ENCODE peak calls at places on chromosomes 12 and 14, in four cellular contexts. One of them, this sample, is unnamed.
A peak's percentile ranks its signal among the peaks of the same experiment; 100 is the strongest.

GRCh38 chr12:116980083-116980482 is 69.3 kb downstream of the FBXW8 start:
- DNase-seq in lung: no peak
- DNase-seq in right atrium auricular region: no peak
- DNase-seq in HCT116: no peak
- DNase-seq in this sample: peak; percentile 23

GRCh38 chr12:98916106-98916505 is 271.0 kb downstream of the APAF1 start:
- DNase-seq in lung: no peak
- DNase-seq in right atrium auricular region: no peak
- DNase-seq in HCT116: no peak
- DNase-seq in this sample: no peak

GRCh38 chr12:13211859-13212664 is 15.5 kb downstream of the EMP1 start:
- DNase-seq in lung: peak; percentile 62
- DNase-seq in right atrium auricular region: no peak
- DNase-seq in HCT116: peak; percentile 53
- DNase-seq in this sample: peak; percentile 37

GRCh38 chr14:43914041-43914693 is 592.9 kb downstream of the FSCB start:
- DNase-seq in right atrium auricular region: no peak
- DNase-seq in HCT116: no peak
- DNase-seq in lung: no peak
- DNase-seq in this sample: no peak

GRCh38 chr12:67482751-67483661 is 165.5 kb upstream of the DYRK2 start:
- DNase-seq in HCT116: no peak
- DNase-seq in lung: peak; percentile 38
- DNase-seq in right atrium auricular region: no peak
- DNase-seq in this sample: no peak

GRCh38 chr14:82159624-82160023 is 626.0 kb upstream of the SEL1L start:
- DNase-seq in HCT116: no peak
- DNase-seq in lung: no peak
- DNase-seq in right atrium auricular region: no peak
- DNase-seq in this sample: no peak

GRCh38 chr12:106138279-106138645 is 492 bp downstream of the NUAK1 start:
- DNase-seq in lung: no peak
- DNase-seq in right atrium auricular region: no peak
- DNase-seq in HCT116: no peak
- DNase-seq in this sample: no peak

GRCh38 chr14:101839236-101839635 is 77.7 kb downstream of the PPP2R5C start:
- DNase-seq in HCT116: no peak
- DNase-seq in right atrium auricular region: no peak
- DNase-seq in lung: no peak
- DNase-seq in this sample: no peak

GRCh38 chr14:94103554-94104165 is 6.9 kb upstream of the IFI27 start:
- DNase-seq in right atrium auricular region: no peak
- DNase-seq in HCT116: no peak
- DNase-seq in lung: no peak
- DNase-seq in this sample: no peak

GRCh38 chr14:35341454-35342159 is 49.4 kb downstream of the PSMA6 start:
- DNase-seq in lung: peak; percentile 95
- DNase-seq in right atrium auricular region: peak; percentile 96
- DNase-seq in HCT116: peak; percentile 45
- DNase-seq in this sample: peak; percentile 99

GRCh38 chr12:131094831-131095805 is 141.4 kb downstream of the ADGRD1 start:
- DNase-seq in HCT116: no peak
- DNase-seq in lung: no peak
- DNase-seq in right atrium auricular region: no peak
- DNase-seq in this sample: no peak

GRCh38 chr14:59482471-59483331 is 1.5 kb downstream of the L3HYPDH start:
- DNase-seq in HCT116: peak; percentile 60
- DNase-seq in lung: no peak
- DNase-seq in right atrium auricular region: no peak
- DNase-seq in this sample: no peak

GRCh38 chr12:106774808-106775524 is 484 bp downstream of the RIC8B start:
- DNase-seq in lung: no peak
- DNase-seq in right atrium auricular region: no peak
- DNase-seq in HCT116: no peak
- DNase-seq in this sample: no peak

GRCh38 chr12:22206111-22206728 is 128.3 kb downstream of the ST8SIA1 start:
- DNase-seq in right atrium auricular region: no peak
- DNase-seq in lung: no peak
- DNase-seq in HCT116: no peak
- DNase-seq in this sample: no peak

GRCh38 chr14:105478624-105479305 is 4.1 kb downstream of the CRIP2 start:
- DNase-seq in lung: no peak
- DNase-seq in HCT116: no peak
- DNase-seq in right atrium auricular region: no peak
- DNase-seq in this sample: no peak

GRCh38 chr12:69039881-69040280 is 106.9 kb upstream of the CPM start:
- DNase-seq in HCT116: no peak
- DNase-seq in right atrium auricular region: no peak
- DNase-seq in lung: no peak
- DNase-seq in this sample: no peak

GRCh38 chr14:20632448-20632830 is 9.1 kb downstream of the OR6S1 start:
- DNase-seq in right atrium auricular region: no peak
- DNase-seq in lung: no peak
- DNase-seq in HCT116: no peak
- DNase-seq in this sample: no peak

GRCh38 chr12:118330421-118331018 is 42.2 kb downstream of the TAOK3 start:
- DNase-seq in HCT116: no peak
- DNase-seq in right atrium auricular region: no peak
- DNase-seq in lung: no peak
- DNase-seq in this sample: peak; percentile 28

GRCh38 chr12:108734200-108734906 is 3.0 kb upstream of the CORO1C start:
- DNase-seq in HCT116: peak; percentile 86
- DNase-seq in right atrium auricular region: no peak
- DNase-seq in lung: no peak
- DNase-seq in this sample: no peak

GRCh38 chr12:29164477-29165163 is 15.5 kb downstream of the FAR2 start:
- DNase-seq in lung: no peak
- DNase-seq in right atrium auricular region: no peak
- DNase-seq in HCT116: no peak
- DNase-seq in this sample: no peak

GRCh38 chr12:92928431-92928961 is 599 bp downstream of the EEA1 start:
- DNase-seq in HCT116: no peak
- DNase-seq in lung: peak; percentile 38
- DNase-seq in right atrium auricular region: peak; percentile 63
- DNase-seq in this sample: no peak

GRCh38 chr12:92929957-92930356 is 862 bp upstream of the EEA1 start:
- DNase-seq in HCT116: no peak
- DNase-seq in lung: no peak
- DNase-seq in right atrium auricular region: no peak
- DNase-seq in this sample: no peak

GRCh38 chr12:92927436-92928116 is 1.5 kb downstream of the EEA1 start:
- DNase-seq in lung: no peak
- DNase-seq in right atrium auricular region: no peak
- DNase-seq in HCT116: no peak
- DNase-seq in this sample: no peak

GRCh38 chr12:92928962-92929915 is at the start of gene EEA1:
- DNase-seq in right atrium auricular region: peak; percentile 97
- DNase-seq in lung: peak; percentile 96
- DNase-seq in HCT116: peak; percentile 89
- DNase-seq in this sample: peak; percentile 88

DNA sequence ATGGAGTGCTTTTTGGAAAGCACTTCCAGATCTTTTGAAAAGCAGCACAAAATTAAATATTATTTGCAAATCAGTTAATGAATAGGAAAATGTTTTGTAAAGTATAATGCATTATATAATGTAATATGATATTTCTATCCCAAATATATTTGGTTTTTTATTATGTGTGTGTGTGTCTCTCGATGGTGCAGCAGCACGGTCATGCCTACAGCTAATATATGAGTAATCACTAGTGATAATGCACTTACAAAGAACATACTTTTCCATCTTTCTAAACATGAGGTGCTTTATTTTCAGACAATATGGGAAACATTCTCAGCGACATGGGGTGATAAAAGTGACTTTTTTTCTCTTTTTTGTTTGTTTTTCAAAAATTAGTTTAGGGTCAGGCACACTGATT is 1.3 kb upstream of the EEA1 start:
- DNase-seq in right atrium auricular region: no peak
- DNase-seq in HCT116: no peak
- DNase-seq in lung: no peak
- DNase-seq in this sample: no peak
- H3K4me3 ChIP-seq in right atrium auricular region: peak overlapping the region; percentile 60
- H3K4me3 ChIP-seq in HCT116: peak overlapping the region; percentile 71
- H3K4me3 ChIP-seq in lung: no peak overlapping the region
- H3K4me3 ChIP-seq in this sample: peak overlapping the region; percentile 80

DNA sequence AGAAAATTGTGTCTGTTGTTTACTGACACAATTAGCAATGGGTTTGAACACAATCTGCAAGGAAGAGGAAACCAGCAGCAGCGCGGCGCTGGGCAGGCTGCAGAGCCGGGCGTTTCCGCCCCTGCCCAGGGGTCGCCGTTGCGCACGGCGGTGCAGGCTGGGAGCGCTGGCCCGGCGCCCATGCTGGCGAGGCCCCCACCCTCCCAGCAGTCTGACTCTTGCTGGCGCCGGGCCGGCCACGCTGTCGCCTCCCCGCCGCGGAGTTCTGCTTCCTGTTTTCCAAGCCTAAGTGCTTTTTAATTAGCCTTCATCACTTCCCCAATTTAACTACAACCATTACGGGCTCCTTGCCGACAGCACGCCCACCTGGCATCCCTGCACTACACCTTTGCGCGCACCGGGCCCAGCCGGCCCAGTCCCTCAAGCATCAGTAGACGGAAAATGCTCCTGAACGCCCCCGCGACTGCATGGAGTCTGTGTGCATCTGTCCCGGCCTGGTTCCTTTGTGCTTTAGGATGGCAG is 212.1 kb downstream of the GXYLT1 start:
- DNase-seq in HCT116: no peak
- DNase-seq in right atrium auricular region: peak; percentile 71
- DNase-seq in lung: peak; percentile 46
- DNase-seq in this sample: no peak
- TF ChIP-seq CTCF in HCT116: no peak
- TF ChIP-seq CTCF in right atrium auricular region: peak; percentile 26
- TF ChIP-seq CTCF in lung: no peak
- TF ChIP-seq CTCF in this sample: no peak

GRCh38 chr12:6602526-6602925 is 4.7 kb downstream of the CHD4 start:
- DNase-seq in right atrium auricular region: no peak
- DNase-seq in lung: no peak
- DNase-seq in HCT116: no peak
- DNase-seq in this sample: no peak
- H3K4me3 ChIP-seq in right atrium auricular region: no peak overlapping the region
- H3K4me3 ChIP-seq in lung: no peak overlapping the region
- H3K4me3 ChIP-seq in HCT116: no peak overlapping the region
- H3K4me3 ChIP-seq in this sample: no peak overlapping the region

GRCh38 chr14:69713127-69713800 is 53.7 kb upstream of the SRSF5 start:
- DNase-seq in lung: no peak
- DNase-seq in HCT116: no peak
- DNase-seq in right atrium auricular region: no peak
- DNase-seq in this sample: peak; percentile 78
- TF ChIP-seq CTCF in lung: no peak
- TF ChIP-seq CTCF in HCT116: peak; percentile 4
- TF ChIP-seq CTCF in right atrium auricular region: no peak
- TF ChIP-seq CTCF in this sample: no peak

GRCh38 chr12:89707992-89708792 is 446 bp downstream of the ATP2B1 start:
- DNase-seq in lung: peak; percentile 47
- DNase-seq in HCT116: no peak
- DNase-seq in right atrium auricular region: no peak
- DNase-seq in this sample: no peak

GRCh38 chr12:89709157-89709993 is 737 bp upstream of the ATP2B1 start:
- DNase-seq in lung: peak; percentile 99
- DNase-seq in right atrium auricular region: peak; percentile 98
- DNase-seq in HCT116: peak; percentile 97
- DNase-seq in this sample: peak; percentile 94

GRCh38 chr12:89709994-89710872 is 1.6 kb upstream of the ATP2B1 start:
- DNase-seq in right atrium auricular region: peak; percentile 77
- DNase-seq in lung: peak; percentile 67
- DNase-seq in HCT116: no peak
- DNase-seq in this sample: no peak

GRCh38 chr12:89708793-89709156 is at the start of gene ATP2B1:
- DNase-seq in lung: peak; percentile 85
- DNase-seq in HCT116: peak; percentile 47
- DNase-seq in right atrium auricular region: peak; percentile 78
- DNase-seq in this sample: no peak

GRCh38 chr12:89710873-89711179 is 2.2 kb upstream of the ATP2B1 start:
- DNase-seq in right atrium auricular region: no peak
- DNase-seq in lung: no peak
- DNase-seq in HCT116: no peak
- DNase-seq in this sample: no peak
- H3K4me3 ChIP-seq in right atrium auricular region: no peak overlapping the region
- H3K4me3 ChIP-seq in lung: no peak overlapping the region
- H3K4me3 ChIP-seq in HCT116: peak overlapping the region; percentile 76
- H3K4me3 ChIP-seq in this sample: no peak overlapping the region

GRCh38 chr12:66282244-66282643 is 20.0 kb upstream of the HELB start:
- DNase-seq in HCT116: no peak
- DNase-seq in right atrium auricular region: no peak
- DNase-seq in lung: no peak
- DNase-seq in this sample: no peak

GRCh38 chr12:66275040-66275439 is 27.3 kb upstream of the HELB start:
- DNase-seq in HCT116: no peak
- DNase-seq in right atrium auricular region: no peak
- DNase-seq in lung: no peak
- DNase-seq in this sample: no peak

GRCh38 chr12:66280573-66280972 is 21.7 kb upstream of the HELB start:
- DNase-seq in lung: no peak
- DNase-seq in HCT116: no peak
- DNase-seq in right atrium auricular region: no peak
- DNase-seq in this sample: no peak

DNA sequence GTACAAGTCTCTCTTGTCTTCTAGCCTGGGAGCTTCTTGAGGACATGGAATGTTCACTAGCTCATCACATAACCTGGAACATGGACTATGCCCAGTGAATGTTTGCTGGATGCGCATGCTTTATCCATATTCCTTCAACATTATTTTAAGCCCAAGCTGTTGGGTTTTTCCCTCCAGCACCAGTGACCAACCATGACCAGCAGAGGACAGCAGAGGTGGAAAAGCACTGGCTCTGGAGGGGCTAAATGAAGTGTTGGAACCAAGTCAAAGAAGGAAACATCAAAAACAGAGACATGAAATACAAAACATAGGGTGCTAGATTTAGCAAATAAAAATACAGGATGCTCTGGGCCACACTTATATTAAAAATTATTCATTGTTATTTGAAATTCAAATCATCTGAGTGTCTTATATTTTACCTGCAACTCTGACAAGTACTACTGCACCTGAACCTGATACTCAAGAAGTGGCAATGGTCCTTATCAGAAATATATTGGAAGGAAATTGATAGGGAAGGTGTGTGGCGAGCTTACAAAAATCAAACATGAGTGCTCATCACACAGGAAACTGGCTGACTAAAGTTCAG is 23.1 kb upstream of the HELB start:
- DNase-seq in HCT116: peak; percentile 33
- DNase-seq in right atrium auricular region: no peak
- DNase-seq in lung: no peak
- DNase-seq in this sample: no peak
- TF ChIP-seq CTCF in HCT116: peak; percentile 89
- TF ChIP-seq CTCF in right atrium auricular region: peak; percentile 72
- TF ChIP-seq CTCF in lung: peak; percentile 39
- TF ChIP-seq CTCF in this sample: peak; percentile 42

GRCh38 chr12:52347016-52347415 is 20.3 kb downstream of the KRT85 start:
- DNase-seq in lung: no peak
- DNase-seq in HCT116: no peak
- DNase-seq in right atrium auricular region: no peak
- DNase-seq in this sample: no peak
- H3K4me3 ChIP-seq in lung: no peak overlapping the region
- H3K4me3 ChIP-seq in HCT116: no peak overlapping the region
- H3K4me3 ChIP-seq in right atrium auricular region: no peak overlapping the region
- H3K4me3 ChIP-seq in this sample: no peak overlapping the region

GRCh38 chr14:69299286-69300035 is 39.5 kb downstream of the GALNT16 start:
- DNase-seq in lung: no peak
- DNase-seq in HCT116: no peak
- DNase-seq in right atrium auricular region: no peak
- DNase-seq in this sample: no peak
- TF ChIP-seq CTCF in lung: no peak
- TF ChIP-seq CTCF in HCT116: peak; percentile 55
- TF ChIP-seq CTCF in right atrium auricular region: no peak
- TF ChIP-seq CTCF in this sample: no peak